ENCODE peak calls at places on chromosomes 16 and 17, in six cellular contexts. One of them, this sample, is unnamed.

GRCh38 chr17:70070297-70071027 is 4.6 kb upstream of the KCNJ16 start:
- DNase-seq in A549: no peak
- DNase-seq in esophagus squamous epithelium: no peak
- DNase-seq in uterus: no peak
- DNase-seq in gastrocnemius medialis: no peak
- DNase-seq in stomach: no peak
- DNase-seq in this sample: no peak

GRCh38 chr17:80145076-80146075 is 1.6 kb downstream of the EIF4A3 start:
- DNase-seq in stomach: no peak
- DNase-seq in A549: no peak
- DNase-seq in gastrocnemius medialis: no peak
- DNase-seq in uterus: no peak
- DNase-seq in esophagus squamous epithelium: no peak
- DNase-seq in this sample: no peak

GRCh38 chr17:78798695-78799559 is 16.9 kb upstream of the CYTH1 start:
- DNase-seq in stomach: no peak
- DNase-seq in esophagus squamous epithelium: no peak
- DNase-seq in A549: peak; percentile 45
- DNase-seq in uterus: no peak
- DNase-seq in gastrocnemius medialis: no peak
- DNase-seq in this sample: no peak

GRCh38 chr16:9082422-9082821 is 9.0 kb upstream of the HAPSTR1 start:
- DNase-seq in A549: no peak
- DNase-seq in stomach: no peak
- DNase-seq in uterus: no peak
- DNase-seq in gastrocnemius medialis: no peak
- DNase-seq in esophagus squamous epithelium: no peak
- DNase-seq in this sample: no peak

GRCh38 chr17:1847191-1847590 is 17.4 kb downstream of the RPA1 start:
- DNase-seq in uterus: no peak
- DNase-seq in stomach: no peak
- DNase-seq in esophagus squamous epithelium: no peak
- DNase-seq in A549: no peak
- DNase-seq in gastrocnemius medialis: no peak
- DNase-seq in this sample: no peak

GRCh38 chr17:7146115-7146514 is 31.5 kb upstream of the ASGR2 start:
- DNase-seq in A549: no peak
- DNase-seq in uterus: no peak
- DNase-seq in esophagus squamous epithelium: no peak
- DNase-seq in gastrocnemius medialis: no peak
- DNase-seq in stomach: no peak
- DNase-seq in this sample: no peak

GRCh38 chr16:67029249-67030096 is 524 bp downstream of the CBFB start:
- DNase-seq in gastrocnemius medialis: peak; percentile 46
- DNase-seq in uterus: peak; percentile 59
- DNase-seq in A549: peak; percentile 45
- DNase-seq in stomach: peak; percentile 66
- DNase-seq in esophagus squamous epithelium: no peak
- DNase-seq in this sample: peak; percentile 48

GRCh38 chr16:967546-968295 is 3.1 kb downstream of the LMF1 start:
- DNase-seq in gastrocnemius medialis: no peak
- DNase-seq in stomach: no peak
- DNase-seq in esophagus squamous epithelium: no peak
- DNase-seq in uterus: no peak
- DNase-seq in A549: no peak
- DNase-seq in this sample: no peak

GRCh38 chr16:11236855-11237254 is 19.1 kb downstream of the SOCS1 start:
- DNase-seq in A549: no peak
- DNase-seq in stomach: no peak
- DNase-seq in uterus: no peak
- DNase-seq in gastrocnemius medialis: no peak
- DNase-seq in esophagus squamous epithelium: no peak
- DNase-seq in this sample: no peak

GRCh38 chr16:51053805-51054204 is 97.3 kb downstream of the SALL1 start:
- DNase-seq in gastrocnemius medialis: no peak
- DNase-seq in uterus: no peak
- DNase-seq in A549: no peak
- DNase-seq in esophagus squamous epithelium: no peak
- DNase-seq in stomach: no peak
- DNase-seq in this sample: no peak

GRCh38 chr16:7938175-7938574 is 605.5 kb downstream of the RBFOX1 start:
- DNase-seq in stomach: no peak
- DNase-seq in A549: no peak
- DNase-seq in gastrocnemius medialis: no peak
- DNase-seq in uterus: no peak
- DNase-seq in esophagus squamous epithelium: no peak
- DNase-seq in this sample: no peak

GRCh38 chr16:1778200-1779179 is 3.9 kb downstream of the SPSB3 start:
- DNase-seq in stomach: no peak
- DNase-seq in A549: no peak
- DNase-seq in gastrocnemius medialis: no peak
- DNase-seq in esophagus squamous epithelium: no peak
- DNase-seq in uterus: no peak
- DNase-seq in this sample: no peak

GRCh38 chr16:74455619-74456289 is 34.5 kb upstream of the CLEC18B start:
- DNase-seq in uterus: no peak
- DNase-seq in gastrocnemius medialis: no peak
- DNase-seq in A549: no peak
- DNase-seq in esophagus squamous epithelium: no peak
- DNase-seq in stomach: no peak
- DNase-seq in this sample: no peak

GRCh38 chr17:69779378-69780214 is 295.4 kb upstream of the KCNJ16 start:
- DNase-seq in uterus: no peak
- DNase-seq in stomach: no peak
- DNase-seq in gastrocnemius medialis: no peak
- DNase-seq in esophagus squamous epithelium: no peak
- DNase-seq in A549: peak; percentile 87
- DNase-seq in this sample: no peak

GRCh38 chr17:14760212-14760611 is 459.3 kb downstream of the HS3ST3B1 start:
- DNase-seq in uterus: no peak
- DNase-seq in stomach: no peak
- DNase-seq in gastrocnemius medialis: no peak
- DNase-seq in A549: no peak
- DNase-seq in esophagus squamous epithelium: no peak
- DNase-seq in this sample: no peak

GRCh38 chr16:58024673-58025350 is 742 bp upstream of the MMP15 start:
- DNase-seq in stomach: peak; percentile 94
- DNase-seq in gastrocnemius medialis: no peak
- DNase-seq in A549: peak; percentile 25
- DNase-seq in esophagus squamous epithelium: no peak
- DNase-seq in uterus: no peak
- DNase-seq in this sample: no peak

DNA sequence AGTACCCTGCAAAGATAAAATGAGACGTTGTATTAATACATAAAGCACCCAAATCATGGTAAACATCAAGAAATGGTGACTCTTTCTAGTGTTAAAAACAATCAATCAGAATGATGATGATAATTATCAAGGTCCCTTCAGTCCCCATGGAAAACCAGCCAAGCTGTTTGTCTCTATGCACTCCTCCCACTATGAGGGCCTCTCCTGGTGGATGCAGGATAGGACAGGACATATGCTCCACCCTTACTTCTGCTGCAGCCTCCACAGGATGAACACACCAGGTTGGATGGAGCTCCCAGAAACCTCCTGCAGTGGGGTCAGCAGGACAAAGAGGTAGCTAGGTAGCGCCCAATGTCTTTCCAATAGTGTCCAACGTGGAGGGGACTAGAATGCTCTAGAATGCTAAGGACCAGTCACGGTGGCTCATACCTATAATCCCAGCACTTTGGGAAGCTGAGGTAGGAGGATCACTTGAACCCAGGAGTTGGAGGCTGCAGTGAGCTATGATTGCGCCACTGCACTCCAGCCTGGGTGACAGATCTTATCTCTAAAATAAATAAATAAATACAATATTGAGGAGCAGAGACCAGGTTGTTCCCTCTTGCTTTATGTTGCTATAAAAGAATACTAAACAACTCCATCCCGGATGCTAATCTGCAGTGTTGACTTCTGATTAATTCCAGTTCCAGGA is 9.9 kb upstream of the KDM8 start:
- DNase-seq in A549: no peak
- DNase-seq in esophagus squamous epithelium: no peak
- DNase-seq in gastrocnemius medialis: no peak
- DNase-seq in stomach: no peak
- DNase-seq in uterus: no peak
- DNase-seq in this sample: no peak
- TF ChIP-seq POLR2A in A549: no peak
- TF ChIP-seq POLR2A in esophagus squamous epithelium: no peak
- TF ChIP-seq POLR2A in gastrocnemius medialis: no peak
- TF ChIP-seq POLR2A in stomach: no peak
- TF ChIP-seq POLR2A in uterus: no peak
- TF ChIP-seq POLR2A in this sample: no peak

GRCh38 chr17:29616300-29617048 is 6.2 kb downstream of the CORO6 start:
- DNase-seq in gastrocnemius medialis: no peak
- DNase-seq in esophagus squamous epithelium: no peak
- DNase-seq in stomach: no peak
- DNase-seq in A549: no peak
- DNase-seq in uterus: no peak
- DNase-seq in this sample: no peak

GRCh38 chr17:29617125-29617480 is 5.6 kb downstream of the CORO6 start:
- DNase-seq in uterus: no peak
- DNase-seq in gastrocnemius medialis: no peak
- DNase-seq in esophagus squamous epithelium: peak; percentile 44
- DNase-seq in stomach: peak; percentile 83
- DNase-seq in A549: peak; percentile 88
- DNase-seq in this sample: peak; percentile 86

GRCh38 chr17:29615048-29615385 is 7.7 kb downstream of the CORO6 start:
- DNase-seq in esophagus squamous epithelium: no peak
- DNase-seq in uterus: no peak
- DNase-seq in gastrocnemius medialis: no peak
- DNase-seq in stomach: no peak
- DNase-seq in A549: no peak
- DNase-seq in this sample: peak; percentile 49

GRCh38 chr17:29614345-29615047 is 8.2 kb downstream of the CORO6 start:
- DNase-seq in uterus: no peak
- DNase-seq in A549: no peak
- DNase-seq in gastrocnemius medialis: no peak
- DNase-seq in esophagus squamous epithelium: no peak
- DNase-seq in stomach: no peak
- DNase-seq in this sample: no peak

DNA sequence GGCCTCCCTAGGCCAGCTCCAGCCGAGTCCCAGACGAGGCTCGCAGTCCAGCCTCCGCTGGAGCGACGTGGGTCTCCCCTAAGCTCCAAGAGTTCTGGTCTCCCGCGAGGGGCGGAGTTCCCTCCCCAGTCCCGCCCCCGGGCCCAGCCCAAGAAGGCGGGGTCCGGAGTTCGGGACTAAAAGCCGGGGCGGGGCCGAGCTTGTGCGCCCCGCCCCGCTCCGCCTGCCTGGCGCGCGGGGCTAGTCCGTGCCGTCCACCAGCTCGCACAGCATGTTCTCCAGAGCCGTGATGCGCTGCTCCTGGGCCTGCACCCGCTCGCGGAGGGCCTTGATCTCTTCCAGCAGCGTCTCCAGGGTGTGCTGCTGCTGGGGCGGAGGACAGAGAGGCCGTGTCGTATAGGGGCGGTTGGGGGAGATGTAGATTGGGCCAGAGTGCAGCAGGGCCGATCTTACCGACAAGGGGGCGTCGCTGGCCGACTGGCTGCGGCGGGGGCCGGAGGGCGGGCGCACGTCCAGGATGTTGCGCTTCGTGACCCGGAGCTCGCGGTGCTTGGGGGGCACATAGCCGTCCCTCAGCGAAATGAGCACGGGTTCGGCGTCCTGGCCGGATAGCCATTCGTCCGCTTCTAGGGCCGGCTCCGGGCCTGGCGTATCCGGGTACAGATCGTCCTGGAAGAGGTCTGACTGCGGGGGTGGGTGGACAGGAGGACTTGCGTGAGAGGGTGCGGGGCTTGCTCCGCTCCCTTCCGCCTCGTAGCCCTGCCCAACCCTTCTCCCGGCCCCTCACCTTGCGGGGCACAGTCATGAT is 7.0 kb downstream of the CORO6 start:
- DNase-seq in esophagus squamous epithelium: no peak
- DNase-seq in gastrocnemius medialis: peak; percentile 77
- DNase-seq in stomach: peak; percentile 92
- DNase-seq in A549: peak; percentile 73
- DNase-seq in uterus: peak; percentile 82
- DNase-seq in this sample: peak; percentile 90
- TF ChIP-seq POLR2A in esophagus squamous epithelium: peak; percentile 46
- TF ChIP-seq POLR2A in gastrocnemius medialis: peak; percentile 67
- TF ChIP-seq POLR2A in stomach: no peak
- TF ChIP-seq POLR2A in A549: no peak
- TF ChIP-seq POLR2A in uterus: peak; percentile 76
- TF ChIP-seq POLR2A in this sample: no peak

GRCh38 chr17:28748852-28749515 is 5.2 kb downstream of the TRAF4 start:
- DNase-seq in stomach: no peak
- DNase-seq in esophagus squamous epithelium: no peak
- DNase-seq in gastrocnemius medialis: no peak
- DNase-seq in uterus: no peak
- DNase-seq in A549: peak; percentile 41
- DNase-seq in this sample: no peak
- TF ChIP-seq POLR2A in stomach: no peak
- TF ChIP-seq POLR2A in esophagus squamous epithelium: no peak
- TF ChIP-seq POLR2A in gastrocnemius medialis: no peak
- TF ChIP-seq POLR2A in uterus: no peak
- TF ChIP-seq POLR2A in A549: no peak
- TF ChIP-seq POLR2A in this sample: no peak

DNA sequence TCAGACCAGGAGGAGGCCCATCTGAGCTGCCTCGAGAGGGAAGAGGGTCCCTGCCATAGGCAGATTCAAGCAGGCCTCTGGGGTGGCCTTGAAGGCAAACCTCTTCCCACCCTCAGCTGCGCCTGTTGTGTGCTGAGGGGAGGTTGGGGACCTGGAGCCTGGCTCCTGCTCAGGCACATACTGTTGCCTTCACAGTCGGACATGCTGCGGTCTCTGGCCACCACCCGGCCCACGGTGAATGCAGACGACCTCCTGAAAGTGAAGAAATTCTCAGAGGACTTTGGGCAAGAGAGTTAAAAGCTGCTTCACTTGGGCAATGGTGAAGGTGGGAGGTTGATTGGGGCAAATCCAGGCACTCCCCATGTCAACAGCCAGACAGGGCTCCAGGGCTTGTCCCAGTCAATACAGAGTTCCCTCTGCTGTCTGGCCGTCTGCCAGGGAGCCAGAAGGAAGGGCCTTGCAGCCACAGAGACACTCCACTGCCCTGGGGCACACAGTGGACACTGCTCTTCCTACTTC is 6.3 kb downstream of the PDF start:
- DNase-seq in gastrocnemius medialis: no peak
- DNase-seq in esophagus squamous epithelium: no peak
- DNase-seq in uterus: peak; percentile 67
- DNase-seq in stomach: peak; percentile 76
- DNase-seq in A549: no peak
- DNase-seq in this sample: no peak
- TF ChIP-seq POLR2A in gastrocnemius medialis: no peak
- TF ChIP-seq POLR2A in esophagus squamous epithelium: no peak
- TF ChIP-seq POLR2A in uterus: no peak
- TF ChIP-seq POLR2A in stomach: no peak
- TF ChIP-seq POLR2A in A549: no peak
- TF ChIP-seq POLR2A in this sample: no peak